ENCODE peak calls at places on chromosome 4, in ten cellular contexts. F, H, O, D, U, Q, P, K, X and S are unnamed samples.

GRCh38 chr4:153676491-153676890 is 7.6 kb upstream of the TLR2 start:
- DNase-seq in Q (no peak), O (no peak), X (no peak), U (no peak), H (no peak), F (no peak), K (peak), D (no peak), P (no peak), S (no peak)

GRCh38 chr4:107721436-107722090 is 1.5 kb upstream of the PAPSS1 start:
- DNase-seq in P (no peak), Q (no peak), F (no peak), D (no peak), K (no peak), U (no peak), H (no peak), X (peak), O (peak), S (peak)

GRCh38 chr4:102787096-102787867 is 26.5 kb upstream of the MANBA start:
- DNase-seq in X (no peak), O (no peak), F (no peak), D (peak), P (peak), U (no peak), Q (no peak), H (no peak), K (peak), S (no peak)

GRCh38 chr4:182547435-182547834 is 304.2 kb downstream of the TENM3 start:
- DNase-seq in F (no peak), P (no peak), K (no peak), X (no peak), U (no peak), H (no peak), D (no peak), Q (no peak), O (peak), S (no peak)

GRCh38 chr4:140091305-140091704 is 62.7 kb downstream of the MAML3 start:
- DNase-seq in X (no peak), U (no peak), K (no peak), Q (no peak), P (no peak), O (no peak), F (no peak), D (no peak), H (no peak), S (no peak)

GRCh38 chr4:47913858-47914218 is 545 bp downstream of the NFXL1 start:
- DNase-seq in X (peak), O (peak), P (no peak), U (peak), Q (no peak), F (peak), H (peak), K (peak), D (no peak), S (peak)

GRCh38 chr4:136742330-136742729 is 790.0 kb downstream of the PCDH18 start:
- DNase-seq in O (no peak), D (no peak), Q (no peak), X (no peak), H (no peak), P (peak), U (no peak), F (no peak), K (peak), S (no peak)

GRCh38 chr4:107183155-107183774 is 147.2 kb upstream of the DKK2 start:
- DNase-seq in D (peak), U (peak), X (no peak), Q (peak), K (peak), F (peak), P (peak), O (peak), H (no peak), S (peak)

GRCh38 chr4:122854860-122855259 is 28.2 kb downstream of the FGF2 start:
- DNase-seq in D (no peak), K (no peak), U (peak), O (no peak), F (no peak), H (no peak), X (no peak), Q (no peak), P (no peak), S (no peak)

GRCh38 chr4:62709618-62710252 is 1509.6 kb downstream of the ADGRL3 start:
- DNase-seq in K (peak), O (peak), D (no peak), X (no peak), P (peak), F (peak), Q (no peak), U (peak), H (no peak), S (peak)

DNA sequence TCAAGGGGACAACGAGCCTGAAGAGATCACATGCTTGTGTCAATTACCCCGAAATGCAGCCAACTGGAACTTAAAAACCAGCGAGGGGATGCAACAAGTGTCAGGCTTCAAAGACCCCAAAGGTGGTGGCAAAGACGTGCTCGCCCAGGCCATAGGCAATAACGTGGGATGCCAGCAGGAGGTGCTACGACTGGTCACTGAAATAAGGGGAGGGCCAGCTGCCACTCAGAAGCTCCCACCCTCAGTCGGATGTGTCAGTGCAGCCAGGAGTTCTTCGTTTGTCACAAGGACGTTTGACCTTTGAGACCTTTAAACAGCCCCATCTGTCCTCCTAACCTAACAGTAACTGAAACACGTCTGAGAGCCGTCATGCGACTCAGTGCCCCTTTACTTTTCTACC is 556.8 kb upstream of the PCDH10 start:
- DNase-seq in D (no peak), P (no peak), U (no peak), K (no peak), H (no peak), X (peak), O (no peak), F (no peak), Q (no peak), S (no peak)
- TF ChIP-seq CTCF in D (no peak), P (no peak), U (no peak), K (no peak), H (no peak), X (peak), O (no peak), F (no peak), Q (no peak), S (no peak)

GRCh38 chr4:6548201-6548881 is 26.6 kb upstream of the MAN2B2 start:
- DNase-seq in P (peak), U (peak), D (no peak), K (peak), O (no peak), H (no peak), X (peak), F (peak), Q (no peak), S (no peak)
- TF ChIP-seq CTCF in P (peak), U (peak), D (peak), K (peak), O (peak), H (no peak), X (peak), F (peak), Q (peak), S (no peak)

GRCh38 chr4:3321295-3321889 is 28.6 kb downstream of the RGS12 start:
- DNase-seq in U (no peak), X (no peak), H (peak), O (no peak), Q (no peak), F (no peak), D (peak), K (no peak), P (peak), S (no peak)

GRCh38 chr4:3322059-3322550 is 29.3 kb downstream of the RGS12 start:
- DNase-seq in K (no peak), Q (no peak), O (no peak), U (no peak), D (peak), F (no peak), H (no peak), P (peak), X (no peak), S (no peak)

GRCh38 chr4:3320361-3321023 is 27.7 kb downstream of the RGS12 start:
- DNase-seq in X (peak), H (peak), D (no peak), O (no peak), K (no peak), P (no peak), F (no peak), U (no peak), Q (no peak), S (no peak)

GRCh38 chr4:3323071-3323481 is 30.3 kb downstream of the RGS12 start:
- DNase-seq in H (no peak), U (no peak), D (no peak), F (no peak), O (no peak), X (no peak), P (no peak), Q (no peak), K (no peak), S (no peak)

GRCh38 chr4:3324093-3324815 is 31.4 kb downstream of the RGS12 start:
- DNase-seq in P (no peak), K (no peak), Q (no peak), O (no peak), F (no peak), D (no peak), H (peak), X (peak), U (no peak), S (no peak)
- TF ChIP-seq CTCF in P (no peak), K (no peak), Q (no peak), O (no peak), F (no peak), D (no peak), H (no peak), X (peak), U (no peak), S (no peak)

DNA sequence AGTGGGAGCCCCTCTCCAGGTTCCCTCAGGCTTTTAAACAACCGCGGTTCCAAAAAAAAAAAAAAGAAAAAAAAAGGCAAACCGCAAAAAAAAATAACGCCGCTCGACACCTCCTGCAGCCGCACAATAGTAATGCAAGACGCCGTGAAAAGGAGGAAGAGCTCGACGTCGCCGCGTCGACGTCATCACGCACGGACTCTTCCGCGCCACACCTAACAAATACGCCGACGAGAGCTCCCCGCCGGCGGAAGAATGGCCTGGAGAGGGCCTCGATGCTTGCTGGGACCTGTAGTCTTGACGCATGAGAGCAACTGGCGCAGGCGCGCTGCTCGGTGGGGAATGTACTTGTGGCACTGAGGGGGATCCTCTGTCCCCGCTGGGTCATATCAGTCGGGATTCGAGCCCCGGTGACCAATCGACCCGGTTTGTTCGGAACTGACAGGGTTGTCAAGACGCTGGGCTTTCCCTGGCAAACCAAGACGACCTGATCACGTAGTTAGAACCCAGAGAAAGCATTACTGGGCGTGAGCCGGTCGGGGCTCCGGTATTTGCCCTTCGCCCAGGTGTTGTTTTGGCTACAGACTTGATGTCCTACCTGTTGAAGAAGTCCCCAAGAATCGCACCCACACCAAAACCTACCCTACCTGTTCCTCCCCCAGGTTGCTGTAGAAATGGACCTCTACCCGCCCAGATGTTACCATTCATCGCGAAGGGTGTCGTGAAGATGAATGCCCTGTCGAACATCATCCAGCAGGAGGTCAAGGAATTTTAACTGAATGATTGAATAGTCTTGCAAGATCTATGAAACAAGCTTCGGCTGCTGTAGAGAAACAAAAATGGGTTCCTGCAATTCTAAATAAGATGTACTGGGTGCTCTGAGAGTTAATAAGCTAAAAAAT is at the start of gene CBR4:
- DNase-seq in O (peak), K (peak), H (peak), X (peak), D (peak), U (peak), F (peak), Q (peak), P (peak), S (peak)
- TF ChIP-seq CTCF in O (no peak), K (no peak), H (peak), X (peak), D (peak), U (no peak), F (no peak), Q (peak), P (no peak), S (peak)

DNA sequence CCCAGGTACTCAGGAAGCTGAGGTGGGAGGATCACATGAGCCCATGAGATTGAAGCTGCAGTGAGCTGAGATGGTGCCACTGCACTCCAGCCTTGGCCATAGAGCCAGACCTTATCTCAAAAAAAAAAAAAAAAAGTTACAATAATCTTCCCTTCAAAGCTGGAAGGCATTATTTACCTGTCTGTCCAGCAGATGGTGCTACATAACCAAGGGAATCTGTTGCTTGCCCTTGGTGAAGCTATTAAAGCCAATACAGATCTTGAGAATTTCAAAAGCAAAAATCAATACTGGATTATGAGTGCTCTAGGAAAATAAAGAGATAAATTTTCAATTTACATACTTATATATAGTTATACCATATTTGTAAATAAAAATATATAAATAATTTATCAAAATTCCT is 25.9 kb downstream of the PKD2 start:
- DNase-seq in H (no peak), K (peak), P (peak), F (peak), O (peak), Q (no peak), U (peak), D (peak), X (no peak), S (peak)
- TF ChIP-seq CTCF in H (peak), K (peak), P (peak), F (peak), O (peak), Q (peak), U (no peak), D (peak), X (peak), S (peak)

DNA sequence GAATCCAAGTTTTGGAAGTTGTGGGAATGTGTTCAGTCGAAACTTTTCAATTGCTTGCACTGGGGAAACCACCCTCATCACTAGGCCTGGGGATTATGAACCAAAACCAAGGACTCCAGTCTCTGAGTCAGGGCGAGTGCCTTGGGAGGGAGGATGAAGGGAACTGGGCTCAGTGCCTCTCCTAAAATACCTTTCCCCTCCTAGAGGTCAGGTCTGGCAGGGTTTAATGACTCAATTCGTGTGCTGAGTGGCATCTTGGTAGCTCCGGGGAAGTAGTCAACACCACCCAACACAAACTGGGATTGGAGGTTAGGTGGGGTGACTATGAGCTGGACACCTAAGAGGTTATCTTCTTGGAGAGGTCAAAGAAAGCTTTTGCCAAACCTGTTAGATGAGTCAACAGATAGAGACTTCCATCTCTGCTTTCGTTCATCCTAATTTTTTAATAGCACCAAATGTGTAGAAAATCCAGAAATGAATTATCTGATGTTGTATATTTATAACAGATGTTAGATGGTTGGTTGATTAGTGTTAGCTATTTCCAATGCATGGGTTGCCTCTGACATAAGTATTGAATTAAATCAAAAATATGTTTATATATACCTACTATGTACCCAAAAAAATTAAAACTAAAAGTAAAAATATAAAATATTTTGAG is 202.8 kb downstream of the SHROOM3 start:
- DNase-seq in P (no peak), U (no peak), H (no peak), Q (no peak), O (no peak), X (no peak), K (peak), D (peak), F (peak), S (no peak)
- TF ChIP-seq CTCF in P (no peak), U (no peak), H (no peak), Q (no peak), O (no peak), X (no peak), K (no peak), D (no peak), F (no peak), S (no peak)

DNA sequence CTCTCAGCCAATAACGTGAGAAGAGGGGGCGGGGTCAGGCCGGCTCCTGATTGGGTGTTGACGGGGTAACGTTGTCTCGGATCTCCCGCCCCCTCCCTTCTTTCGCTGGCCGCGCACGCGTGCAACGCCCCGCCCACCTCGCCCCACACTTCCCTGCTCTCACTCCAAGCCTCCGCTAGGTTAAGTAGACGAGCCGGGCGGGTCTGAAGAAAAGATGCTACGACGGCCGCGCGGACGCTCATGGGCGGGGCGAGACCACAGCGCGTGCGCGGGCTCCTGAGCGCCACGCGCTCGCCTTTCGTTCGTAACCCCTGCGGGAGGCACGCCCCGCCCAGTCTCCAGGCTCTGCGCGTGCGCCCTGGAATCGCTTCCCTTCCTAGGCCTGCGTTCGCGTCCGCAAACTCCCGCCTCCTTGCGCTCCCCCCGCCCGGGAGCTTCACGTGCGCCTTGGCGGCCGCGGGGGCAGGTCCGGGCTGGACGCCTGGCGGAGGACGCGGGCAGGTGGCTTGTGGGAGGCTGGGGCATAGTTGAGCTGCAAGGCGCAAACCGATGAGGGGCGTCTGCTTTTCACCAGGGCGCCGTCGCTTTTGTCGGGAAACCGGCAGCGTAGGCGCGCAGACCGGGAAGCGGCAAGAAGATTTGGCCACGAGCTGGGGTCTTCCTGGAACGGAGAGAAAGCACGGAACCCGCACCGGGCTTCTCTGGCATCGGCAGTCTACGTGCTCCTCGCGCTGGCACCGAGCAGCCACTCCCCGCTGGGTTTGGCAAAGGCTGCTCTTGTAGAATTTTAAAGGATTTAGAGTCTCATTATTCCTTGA is 467 bp upstream of the PGRMC2 start:
- DNase-seq in U (peak), H (peak), P (peak), X (peak), F (peak), Q (peak), O (peak), K (peak), D (peak), S (peak)
- TF ChIP-seq CTCF in U (no peak), H (peak), P (no peak), X (peak), F (no peak), Q (peak), O (peak), K (no peak), D (no peak), S (no peak)